ENCODE peak calls at places on chromosomes 7 and 10, in ten cellular contexts. K is colonic mucosa, O is fibroblast of mammary gland, E is neural crest cell, X is chondrocyte, H is body of pancreas, C is nephron progenitor cell, J is WERI-Rb-1, Y is heart right ventricle, P is mammary epithelial cell. F is an unnamed sample.

GRCh38 chr7:28792858-28793257 is 165.3 kb downstream of the TRIL start:
- DNase-seq in P (no peak), J (no peak), O (no peak), K (no peak), Y (no peak), C (no peak), E (no peak), H (no peak), X (no peak), F (no peak)

GRCh38 chr7:151058766-151059361 is 525 bp upstream of the SLC4A2 start:
- DNase-seq in C (no peak), H (no peak), J (no peak), P (peak), X (no peak), O (peak), Y (no peak), E (no peak), K (peak), F (no peak)

GRCh38 chr7:30241767-30242166 is 42.6 kb upstream of the ZNRF2 start:
- DNase-seq in Y (no peak), X (no peak), C (no peak), E (no peak), H (no peak), P (peak), J (no peak), K (no peak), O (no peak), F (no peak)

GRCh38 chr10:27743736-27744477 is 1.7 kb downstream of the MKX start:
- DNase-seq in Y (no peak), X (peak), C (no peak), P (peak), K (peak), J (no peak), E (no peak), O (no peak), H (no peak), F (no peak)

GRCh38 chr10:2476236-2476814 is 591.0 kb upstream of the PFKP start:
- DNase-seq in H (no peak), P (no peak), C (no peak), O (no peak), E (no peak), X (no peak), Y (no peak), K (no peak), J (no peak), F (no peak)

GRCh38 chr7:95199779-95200558 is 124.4 kb downstream of the PON1 start:
- DNase-seq in H (peak), Y (peak), X (no peak), P (peak), O (peak), C (peak), J (peak), E (peak), K (no peak), F (no peak)

GRCh38 chr7:85554294-85554877 is 367.5 kb upstream of the SEMA3D start:
- DNase-seq in Y (peak), P (peak), X (no peak), E (peak), K (peak), O (peak), H (peak), J (peak), C (peak), F (peak)

GRCh38 chr10:97234403-97234802 is 48.6 kb upstream of the SLIT1 start:
- DNase-seq in C (no peak), P (peak), O (peak), Y (no peak), E (peak), K (no peak), J (no peak), X (no peak), H (no peak), F (no peak)

GRCh38 chr10:88848499-88848898 is 3.1 kb downstream of the ANKRD22 start:
- DNase-seq in X (no peak), C (no peak), K (no peak), J (no peak), E (no peak), H (no peak), O (peak), P (peak), Y (no peak), F (peak)

GRCh38 chr10:118754132-118754555 is 626 bp downstream of the CACUL1 start:
- DNase-seq in X (peak), E (peak), C (peak), P (peak), K (peak), O (peak), J (peak), Y (peak), H (peak), F (no peak)

GRCh38 chr10:53664620-53665019 is 892.0 kb upstream of the MBL2 start:
- DNase-seq in J (no peak), C (peak), E (no peak), P (no peak), H (peak), X (no peak), O (no peak), K (peak), Y (no peak), F (no peak)

GRCh38 chr7:69773535-69774225 is 175.4 kb downstream of the AUTS2 start:
- DNase-seq in H (no peak), K (no peak), Y (no peak), O (peak), E (no peak), P (no peak), X (no peak), C (no peak), J (no peak), F (no peak)

GRCh38 chr10:126124923-126125322 is 228.6 kb downstream of the FANK1 start:
- DNase-seq in J (no peak), Y (no peak), H (no peak), C (no peak), E (no peak), P (no peak), X (no peak), O (no peak), K (peak), F (no peak)

GRCh38 chr7:120860151-120860550 is 2.2 kb upstream of the TSPAN12 start:
- DNase-seq in O (no peak), H (no peak), X (no peak), C (no peak), J (no peak), K (no peak), E (no peak), Y (no peak), P (no peak), F (no peak)

GRCh38 chr7:31204066-31204465 is 136.5 kb downstream of the NEUROD6 start:
- DNase-seq in Y (no peak), X (no peak), E (no peak), P (no peak), C (no peak), K (no peak), O (no peak), J (no peak), H (no peak), F (no peak)

GRCh38 chr10:105981679-105982078 is 1182.8 kb downstream of the SORCS1 start:
- DNase-seq in P (no peak), X (no peak), J (no peak), C (no peak), O (no peak), Y (no peak), H (no peak), K (no peak), E (no peak), F (no peak)

GRCh38 chr10:110324805-110325280 is 20.1 kb upstream of the SMNDC1 start:
- DNase-seq in K (no peak), C (no peak), E (no peak), O (no peak), P (no peak), X (no peak), J (no peak), H (no peak), Y (no peak), F (no peak)

GRCh38 chr7:135536160-135536559 is 21.6 kb upstream of the NUP205 start:
- DNase-seq in C (no peak), O (peak), E (no peak), X (no peak), P (peak), Y (no peak), J (no peak), H (no peak), K (no peak), F (no peak)

GRCh38 chr7:139958599-139959380 is 104.0 kb downstream of the PARP12 start:
- DNase-seq in H (no peak), E (no peak), C (no peak), K (no peak), J (no peak), X (peak), Y (no peak), P (no peak), O (no peak), F (no peak)

GRCh38 chr10:13943735-13944398 is 357.1 kb downstream of the PRPF18 start:
- DNase-seq in O (no peak), H (no peak), E (no peak), Y (no peak), P (no peak), X (no peak), J (no peak), K (no peak), C (no peak), F (no peak)

GRCh38 chr7:3043544-3044395 is at the start of gene CARD11:
- DNase-seq in Y (no peak), E (no peak), O (no peak), K (peak), P (no peak), X (no peak), H (no peak), J (no peak), C (peak), F (no peak)
- TF ChIP-seq CTCF in Y (no peak), E (no peak), O (no peak), K (no peak), P (no peak), X (no peak), H (no peak), J (no peak), C (no peak), F (no peak)

GRCh38 chr10:46992794-46993552 is 81.7 kb downstream of the PTPN20 start:
- DNase-seq in P (peak), Y (peak), X (no peak), J (peak), K (peak), E (no peak), O (peak), H (peak), C (no peak), F (peak)
- TF ChIP-seq CTCF in P (peak), Y (no peak), X (peak), J (peak), K (peak), E (peak), O (peak), H (peak), C (peak), F (peak)

GRCh38 chr10:133096616-133097269 is 9.0 kb downstream of the ADGRA1 start:
- DNase-seq in E (no peak), O (peak), J (peak), P (no peak), C (no peak), Y (no peak), X (no peak), K (no peak), H (no peak), F (no peak)
- TF ChIP-seq CTCF in E (no peak), O (no peak), J (peak), P (no peak), C (no peak), Y (no peak), X (no peak), K (no peak), H (no peak), F (no peak)

GRCh38 chr10:44883581-44884331 is 27.4 kb upstream of the TMEM72 start:
- DNase-seq in H (no peak), C (no peak), O (no peak), K (no peak), X (no peak), P (no peak), E (no peak), Y (no peak), J (no peak), F (no peak)
- TF ChIP-seq CTCF in H (no peak), C (no peak), O (no peak), K (no peak), X (no peak), P (no peak), E (no peak), Y (no peak), J (no peak), F (no peak)

GRCh38 chr7:101815826-101816488 is 1.5 kb upstream of the CUX1 start:
- DNase-seq in H (peak), Y (peak), K (peak), E (peak), O (peak), P (peak), X (no peak), J (peak), C (peak), F (peak)

GRCh38 chr7:101813414-101814019 is 3.9 kb upstream of the CUX1 start:
- DNase-seq in J (no peak), X (no peak), E (no peak), Y (no peak), O (no peak), K (no peak), C (no peak), H (no peak), P (no peak), F (no peak)

GRCh38 chr7:101816499-101817030 is 861 bp upstream of the CUX1 start:
- DNase-seq in K (peak), X (no peak), E (peak), J (peak), O (peak), C (peak), Y (peak), P (peak), H (peak), F (no peak)

GRCh38 chr7:101814081-101814995 is 3.1 kb upstream of the CUX1 start:
- DNase-seq in H (peak), Y (peak), E (peak), K (peak), C (peak), O (peak), J (peak), P (peak), X (no peak), F (no peak)

GRCh38 chr7:101814996-101815825 is 2.2 kb upstream of the CUX1 start:
- DNase-seq in K (peak), Y (peak), E (peak), H (peak), P (peak), C (peak), X (no peak), J (peak), O (no peak), F (no peak)
- TF ChIP-seq CTCF in K (peak), Y (peak), E (peak), H (no peak), P (peak), C (peak), X (peak), J (peak), O (peak), F (peak)

GRCh38 chr10:33116293-33116697 is 158.3 kb upstream of the ITGB1 start:
- DNase-seq in Y (peak), E (peak), X (no peak), C (peak), K (no peak), P (no peak), O (peak), J (peak), H (peak), F (no peak)
- TF ChIP-seq CTCF in Y (peak), E (peak), X (peak), C (peak), K (no peak), P (peak), O (peak), J (peak), H (peak), F (peak)

DNA sequence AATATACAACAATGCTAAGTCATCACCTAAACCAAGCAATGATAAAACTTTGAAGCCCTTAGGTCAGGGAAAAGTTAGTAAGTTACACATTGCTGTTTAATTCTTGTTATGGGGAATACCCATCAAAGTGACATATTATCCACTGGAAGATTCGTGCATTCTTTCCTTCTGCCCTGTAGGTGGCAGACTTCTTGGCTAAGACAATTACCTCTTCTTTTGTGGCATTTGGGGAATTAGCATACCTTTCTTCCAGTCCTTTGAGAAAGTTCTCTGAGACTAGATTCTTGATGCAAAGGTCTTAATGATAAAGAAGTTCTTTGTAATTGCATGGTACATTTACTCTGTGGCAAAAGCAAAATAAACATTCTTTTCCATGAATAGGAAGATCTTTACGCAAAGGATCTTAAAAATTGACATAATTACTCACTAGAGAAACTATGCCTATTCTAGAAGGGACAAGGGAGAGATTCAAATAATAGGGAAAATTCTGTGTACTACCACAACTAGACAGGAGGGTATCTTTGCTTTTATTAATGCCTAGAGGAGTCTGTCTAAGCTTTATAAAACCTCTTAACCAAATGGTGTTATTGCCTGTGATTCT is 395.9 kb downstream of the GRM8 start:
- DNase-seq in H (no peak), X (no peak), Y (no peak), O (peak), C (no peak), J (no peak), E (no peak), P (peak), K (no peak), F (no peak)
- TF ChIP-seq CTCF in H (peak), X (peak), Y (no peak), O (peak), C (peak), J (peak), E (peak), P (peak), K (peak), F (no peak)

GRCh38 chr7:37230221-37230620 is 218.4 kb downstream of the ELMO1 start:
- DNase-seq in K (no peak), J (no peak), C (no peak), X (no peak), E (no peak), Y (peak), P (peak), H (peak), O (peak), F (no peak)
- TF ChIP-seq CTCF in K (no peak), J (no peak), C (no peak), X (no peak), E (no peak), Y (no peak), P (no peak), H (no peak), O (no peak), F (no peak)

DNA sequence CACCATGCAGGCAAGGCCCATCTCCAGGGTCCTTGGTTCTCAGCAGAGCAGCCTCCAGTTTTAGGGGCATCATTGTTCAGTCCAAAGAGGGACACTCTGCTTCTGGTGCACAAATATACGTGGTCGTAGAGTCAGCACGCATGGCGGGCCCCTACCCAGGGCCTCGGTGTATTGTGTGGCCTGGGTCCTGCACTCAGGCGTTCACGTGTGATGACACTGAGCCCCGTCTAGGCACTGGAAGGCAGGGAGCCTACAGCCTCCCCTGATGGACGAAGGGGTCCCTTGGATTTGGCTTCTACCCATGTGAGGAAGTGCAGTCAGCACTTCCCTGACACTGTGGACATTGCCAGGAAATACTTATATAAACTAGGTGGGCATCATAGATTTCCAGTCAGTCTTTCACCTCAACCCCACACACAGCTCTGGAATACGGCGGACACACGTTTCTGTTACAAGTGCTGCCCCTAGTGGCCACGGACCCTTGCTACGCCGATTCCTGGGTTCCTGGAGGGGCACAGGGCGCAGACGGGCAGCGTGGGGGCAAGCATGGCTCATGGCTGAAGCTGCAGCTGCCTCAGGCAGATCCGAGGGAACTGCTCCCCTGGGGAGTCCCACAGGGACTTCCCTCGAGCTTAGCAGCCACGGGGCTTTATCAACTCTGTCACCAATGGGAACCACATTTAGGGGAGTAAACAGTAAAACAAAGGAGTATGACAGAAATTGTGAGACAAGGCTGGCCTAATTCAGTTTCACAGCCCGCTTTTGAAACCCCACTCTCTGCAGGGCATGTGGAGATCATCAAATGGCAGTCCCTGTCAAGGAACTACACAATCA is 25.4 kb downstream of the AIFM2 start:
- DNase-seq in C (peak), J (peak), K (no peak), H (no peak), E (peak), O (no peak), P (no peak), X (peak), Y (no peak), F (no peak)
- TF ChIP-seq CTCF in C (peak), J (peak), K (peak), H (peak), E (peak), O (peak), P (peak), X (peak), Y (peak), F (peak)

DNA sequence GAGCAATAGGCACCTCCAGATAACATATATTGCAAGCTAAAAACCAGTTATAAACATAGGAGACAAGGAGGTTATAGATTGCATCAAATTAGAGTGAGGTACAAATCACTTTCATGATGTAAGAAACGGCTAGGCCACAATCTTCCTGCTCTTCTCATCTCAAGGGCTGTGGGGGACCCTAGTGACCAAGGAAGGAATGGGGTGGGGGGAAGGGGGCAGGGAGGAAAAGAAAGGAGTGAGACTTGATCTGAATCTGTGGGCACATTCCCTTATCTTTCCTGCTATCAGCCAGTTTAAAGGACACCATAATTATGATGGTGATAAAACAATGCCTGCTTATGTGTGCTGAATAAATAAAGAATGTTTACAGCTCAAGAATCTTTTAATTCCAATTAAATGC is 2.5 kb downstream of the SKIDA1 start:
- DNase-seq in J (no peak), H (no peak), P (no peak), K (no peak), C (no peak), X (no peak), O (no peak), Y (no peak), E (no peak), F (no peak)
- TF ChIP-seq CTCF in J (no peak), H (no peak), P (no peak), K (no peak), C (no peak), X (no peak), O (no peak), Y (no peak), E (no peak), F (no peak)

F was measured in AG09319.